ENCODE peak calls at places on chromosomes 7 and 10, in five cellular contexts. X is PC-9, N is sigmoid colon, S is gastrocnemius medialis, H is Caco-2. R is an unnamed sample.

GRCh38 chr10:88754272-88754671 is 5.5 kb upstream of the LIPN start:
- DNase-seq in H (no peak), N (no peak), X (no peak), S (no peak), R (no peak)

GRCh38 chr10:74932648-74933047 is 106.2 kb downstream of the KAT6B start:
- DNase-seq in S (peak; percentile 44), H (no peak), N (peak; percentile 80), X (no peak), R (no peak)

GRCh38 chr10:32149257-32149955 is 93.2 kb upstream of the KIF5B start:
- DNase-seq in H (no peak), N (peak; percentile 84), S (peak; percentile 36), X (peak; percentile 37), R (no peak)

GRCh38 chr7:47576031-47576908 is 5.6 kb downstream of the TNS3 start:
- DNase-seq in X (peak; percentile 98), H (peak; percentile 99), N (peak; percentile 93), S (no peak), R (no peak)

GRCh38 chr10:71265618-71266146 is 53.3 kb downstream of the UNC5B start:
- DNase-seq in S (no peak), H (no peak), N (no peak), X (no peak), R (no peak)

GRCh38 chr7:101017099-101017777 is 2.6 kb upstream of the MUC17 start:
- DNase-seq in S (peak; percentile 14), H (peak; percentile 55), N (peak; percentile 85), X (peak; percentile 79), R (peak; percentile 75)

GRCh38 chr7:1331026-1331425 is 98.4 kb downstream of the UNCX start:
- DNase-seq in N (peak; percentile 48), X (no peak), S (no peak), H (no peak), R (no peak)

GRCh38 chr10:122139627-122140151 is 131.4 kb upstream of the BTBD16 start:
- DNase-seq in S (no peak), H (no peak), X (no peak), N (no peak), R (no peak)

GRCh38 chr7:154953006-154953684 is 49.8 kb downstream of the PAXIP1 start:
- DNase-seq in N (no peak), S (no peak), H (no peak), X (peak; percentile 22), R (peak; percentile 85)

DNA sequence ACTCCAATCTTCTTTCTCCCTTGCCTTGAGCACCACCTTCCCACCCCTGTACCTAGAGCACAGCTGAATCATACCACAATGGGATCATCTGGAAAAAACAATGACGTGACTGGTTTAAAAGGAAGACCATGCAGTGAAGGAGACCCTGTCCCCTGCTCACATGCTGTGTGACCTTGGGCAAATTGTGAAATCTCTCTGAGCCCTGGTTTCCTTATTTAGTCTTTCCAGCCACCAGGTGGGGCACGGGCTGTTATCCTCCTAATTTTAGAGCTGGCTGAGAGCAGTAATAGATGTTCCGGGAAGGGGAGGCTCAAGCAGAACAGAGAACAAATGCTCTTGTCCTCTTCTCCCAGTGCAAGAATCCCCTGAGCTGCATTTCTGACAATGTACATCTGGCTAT is 198.3 kb downstream of the RPS24 start:
- DNase-seq in X (no peak), S (peak; percentile 22), H (no peak), N (no peak), R (no peak)
- TF ChIP-seq CTCF in X (peak; percentile 57), S (peak; percentile 46), H (no peak), N (no peak), R (peak; percentile 13)

GRCh38 chr10:125130886-125131285 is 29.5 kb downstream of the CTBP2 start:
- DNase-seq in N (no peak), X (no peak), S (no peak), H (no peak), R (peak; percentile 52)
- H3K4me1 ChIP-seq in N (peaks cover 23% of the 10 kb centered on the region), X (no peaks in the 10 kb centered on the region), S (peaks cover 91% of the 10 kb centered on the region), H (no peaks in the 10 kb centered on the region), R (no peaks in the 10 kb centered on the region)

GRCh38 chr7:54663186-54663585 is 95.8 kb downstream of the SEC61G start:
- DNase-seq in H (no peak), X (no peak), S (no peak), N (no peak), R (no peak)

GRCh38 chr7:54664235-54665228 is 94.5 kb downstream of the SEC61G start:
- DNase-seq in S (no peak), N (no peak), H (peak; percentile 69), X (peak; percentile 60), R (peak; percentile 73)

GRCh38 chr7:54662701-54663100 is 96.3 kb downstream of the SEC61G start:
- DNase-seq in N (no peak), S (no peak), X (no peak), H (no peak), R (no peak)

DNA sequence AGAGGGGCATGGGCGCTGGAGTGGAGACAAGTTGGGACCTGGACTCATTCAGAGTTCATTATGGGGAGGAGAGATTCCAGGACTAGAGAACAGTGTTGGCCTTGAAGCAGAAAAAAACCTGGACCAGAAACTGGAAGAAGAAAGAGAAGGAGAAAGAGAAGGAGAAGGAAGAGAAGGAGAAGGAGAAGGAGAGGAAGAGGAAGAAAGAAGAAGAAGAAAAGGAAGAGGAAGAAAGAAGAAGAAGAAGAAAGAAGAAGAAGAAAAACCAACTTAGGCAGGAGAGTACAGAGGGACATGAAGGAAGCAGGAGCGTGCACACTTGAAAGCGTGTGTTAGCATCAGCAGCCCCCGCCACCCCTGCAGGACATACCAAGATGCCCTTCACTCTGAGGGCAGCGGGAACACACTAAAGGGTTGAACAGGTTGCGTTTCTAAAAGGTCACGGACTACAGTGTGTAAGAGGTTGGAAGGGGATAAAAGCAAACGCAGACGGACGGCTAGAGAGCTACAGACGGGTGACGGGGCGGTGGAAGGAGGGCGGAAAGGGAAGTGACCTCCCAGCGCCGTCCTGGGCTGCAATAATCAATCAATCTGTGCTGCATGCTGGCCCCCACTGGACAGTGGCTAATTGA is 95.3 kb downstream of the SEC61G start:
- DNase-seq in H (no peak), S (no peak), N (no peak), X (no peak), R (no peak)
- H3K4me3 ChIP-seq in H (peak overlapping the region; percentile 40), S (no peak overlapping the region), N (peak overlapping the region; percentile 51), X (no peak overlapping the region), R (peak overlapping the region; percentile 35)

DNA sequence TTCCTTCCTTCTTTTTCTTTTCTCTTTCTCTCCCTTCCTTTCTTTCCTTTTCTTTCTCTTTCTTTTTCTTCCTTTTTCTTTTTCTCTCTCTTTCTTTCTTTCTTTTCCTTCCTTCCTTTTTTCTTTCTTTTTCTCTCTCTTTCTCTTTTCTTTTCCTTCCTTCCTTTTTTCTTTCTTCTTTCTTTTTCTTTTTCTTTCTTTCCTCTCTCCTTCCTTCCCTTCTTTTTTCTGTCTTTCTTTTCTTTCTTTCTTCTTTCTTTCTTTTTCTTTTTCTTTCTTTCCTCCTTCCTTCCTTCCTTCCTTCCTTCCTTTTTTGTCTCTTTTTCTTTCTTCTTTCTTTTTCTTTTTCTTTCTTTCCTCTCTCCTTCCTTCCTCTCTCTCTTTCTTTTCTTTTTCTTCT is 136.8 kb downstream of the PTN start:
- DNase-seq in H (no peak), X (no peak), S (no peak), N (no peak), R (no peak)
- TF ChIP-seq CTCF in H (no peak), X (no peak), S (no peak), N (no peak), R (no peak)

DNA sequence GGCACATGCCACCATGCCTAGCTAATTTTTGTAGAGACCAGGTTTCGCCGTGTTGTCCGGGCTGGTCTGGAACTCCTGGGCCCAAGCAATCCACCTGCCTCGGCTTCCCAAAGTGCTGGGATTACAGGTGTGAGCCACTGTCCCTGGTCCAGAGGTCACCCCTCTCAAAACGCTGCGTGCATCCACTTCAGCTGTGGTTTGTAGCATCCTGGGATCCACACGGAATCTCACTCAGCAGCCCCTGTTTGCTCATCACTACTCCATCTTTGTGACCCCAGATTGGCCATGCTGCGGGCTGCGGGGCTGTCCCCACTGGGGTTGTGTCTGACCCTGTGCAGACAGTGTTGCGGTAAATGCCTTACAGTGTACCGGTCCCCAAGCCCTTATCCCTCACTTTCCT is 3.5 kb downstream of the INPP5A start:
- DNase-seq in N (peak; percentile 59), H (no peak), X (no peak), S (no peak), R (no peak)
- H3K4me1 ChIP-seq in N (peaks cover 76% of the 10 kb centered on the region), H (peaks cover 14% of the 10 kb centered on the region), X (peaks cover 10% of the 10 kb centered on the region), S (peaks cover 60% of the 10 kb centered on the region), R (peaks cover 49% of the 10 kb centered on the region)